ENCODE peak calls at places on chromosomes 2 and 18, in four cellular contexts. A is small intestine, E is IMR-90, Q is endothelial cell of umbilical vein. L is an unnamed sample.

GRCh38 chr18:54608008-54608642 is 17.1 kb downstream of the DYNAP start:
- DNase-seq in A (peak; percentile 21), E (peak; percentile 1), Q (peak; percentile 3), L (peak; percentile 4)

GRCh38 chr2:98807221-98807620 is 76.3 kb upstream of the MGAT4A start:
- DNase-seq in A (no peak), E (no peak), Q (no peak), L (no peak)

GRCh38 chr2:41847744-41848441 is 199.9 kb upstream of the PKDCC start:
- DNase-seq in A (no peak), E (peak; percentile 42), Q (no peak), L (no peak)

GRCh38 chr18:58135806-58136331 is 91.8 kb downstream of the NEDD4L start:
- DNase-seq in A (peak; percentile 75), E (peak; percentile 74), Q (peak; percentile 69), L (peak; percentile 90)

GRCh38 chr2:192151848-192152247 is 42.9 kb downstream of the TMEFF2 start:
- DNase-seq in A (no peak), E (peak; percentile 74), Q (no peak), L (peak; percentile 90)

GRCh38 chr18:59704146-59704545 is 6.9 kb upstream of the CCBE1 start:
- DNase-seq in A (no peak), E (no peak), Q (no peak), L (no peak)

GRCh38 chr2:238379096-238379810 is 47.5 kb upstream of the ASB1 start:
- DNase-seq in A (peak; percentile 17), E (peak; percentile 77), Q (peak; percentile 62), L (no peak)

GRCh38 chr18:62938006-62938405 is 222.7 kb downstream of the PHLPP1 start:
- DNase-seq in A (no peak), E (peak; percentile 73), Q (no peak), L (no peak)

GRCh38 chr2:70094978-70095832 is 7.9 kb downstream of the PCBP1 start:
- DNase-seq in A (peak; percentile 49), E (peak; percentile 67), Q (peak; percentile 78), L (no peak)

GRCh38 chr2:171893824-171894611 is at the start of gene SLC25A12:
- DNase-seq in A (peak; percentile 84), E (peak; percentile 73), Q (peak; percentile 81), L (peak; percentile 92)

GRCh38 chr2:83196225-83196624 is 1262.9 kb downstream of the SUCLG1 start:
- DNase-seq in A (peak; percentile 41), E (peak; percentile 42), Q (peak; percentile 62), L (peak; percentile 2)

GRCh38 chr18:61606759-61607158 is 273.5 kb downstream of the CDH20 start:
- DNase-seq in A (peak; percentile 54), E (peak; percentile 93), Q (peak; percentile 98), L (peak; percentile 99)

DNA sequence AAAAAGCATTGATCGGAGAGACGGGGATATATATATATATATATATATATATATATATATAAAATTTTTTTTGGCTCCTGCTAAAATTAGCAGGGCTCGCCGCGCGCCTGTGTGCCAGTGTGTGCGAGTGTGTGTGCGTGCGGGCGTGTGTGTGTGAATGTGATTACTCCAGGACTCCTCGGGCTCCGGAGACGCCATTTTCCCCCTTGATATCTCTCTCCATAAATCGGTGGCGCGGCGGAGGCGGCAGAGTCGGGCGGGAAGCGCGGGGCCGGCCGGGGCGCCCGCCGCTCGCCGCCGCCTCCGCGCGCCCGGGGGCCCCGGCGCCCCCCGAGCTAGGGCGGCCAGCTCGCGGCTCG is 797 bp upstream of the SETBP1 start:
- DNase-seq in A (peak; percentile 23), E (peak; percentile 31), Q (peak; percentile 29), L (peak; percentile 68)
- H3K4me3 ChIP-seq in A (peak overlapping the region; percentile 58), E (peak overlapping the region; percentile 75), Q (peak overlapping the region; percentile 94), L (peak overlapping the region; percentile 67)

GRCh38 chr2:10871978-10872377 is 39.8 kb upstream of the KCNF1 start:
- DNase-seq in A (no peak), E (no peak), Q (no peak), L (no peak)
- H3K4me1 ChIP-seq in A (no peaks in the 10 kb centered on the region), E (peaks cover 9% of the 10 kb centered on the region), Q (no peaks in the 10 kb centered on the region), L (peaks cover 6% of the 10 kb centered on the region)

GRCh38 chr2:44087714-44088092 is 81.0 kb upstream of the PPM1B start:
- DNase-seq in A (peak; percentile 80), E (no peak), Q (no peak), L (no peak)
- H3K4me3 ChIP-seq in A (peak overlapping the region; percentile 39), E (no peak overlapping the region), Q (no peak overlapping the region), L (peak overlapping the region; percentile 41)

DNA sequence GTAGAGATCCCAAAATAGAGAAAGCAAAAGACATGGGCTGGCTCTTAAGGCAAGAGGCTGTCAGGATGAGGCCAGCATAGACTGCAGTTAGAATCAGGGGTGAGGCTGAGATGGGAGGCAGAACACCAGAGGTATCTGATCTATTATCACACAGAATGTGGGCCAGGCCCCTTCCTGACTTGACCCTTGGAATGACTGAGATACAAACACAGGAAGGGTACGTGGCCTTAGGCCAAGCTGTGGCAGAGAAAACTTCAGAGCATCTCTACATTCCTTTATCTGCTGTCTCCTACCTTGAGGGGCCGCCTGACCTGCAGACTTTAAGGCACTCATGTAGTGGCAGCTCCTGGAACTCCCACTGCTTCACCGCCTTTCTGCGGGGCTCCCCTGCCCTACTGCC is 28.4 kb downstream of the TMEM17 start:
- DNase-seq in A (no peak), E (no peak), Q (no peak), L (no peak)
- H3K4me1 ChIP-seq in A (no peaks in the 10 kb centered on the region), E (peaks cover 9% of the 10 kb centered on the region), Q (peaks cover 28% of the 10 kb centered on the region), L (no peaks in the 10 kb centered on the region)